ENCODE peak calls at places on chromosomes 4 and X, in ten cellular contexts. C, L, X, G, S, F, J, Q, N and K are unnamed samples. For H3K27me3 and H3K9me3, the result is how much of the 10 kb centered on the place peaks cover.

GRCh38 chr4:140140566-140140965 is 13.4 kb downstream of the MAML3 start:
- DNase-seq in C (no peak), L (no peak), X (no peak), G (no peak), S (no peak), F (no peak), J (no peak), Q (no peak), N (no peak), K (no peak)

GRCh38 chr4:1480720-1481119 is 74.5 kb upstream of the NKX1-1 start:
- DNase-seq in C (no peak), L (no peak), X (no peak), G (no peak), S (no peak), F (no peak), J (no peak), Q (no peak), N (no peak), K (no peak)

GRCh38 chr4:141016117-141016798 is 117.0 kb downstream of the RNF150 start:
- DNase-seq in C (no peak), L (no peak), X (no peak), G (no peak), S (no peak), F (no peak), J (no peak), Q (no peak), N (no peak), K (no peak)

GRCh38 chrX:40300286-40300890 is 202.6 kb upstream of the BCOR start:
- DNase-seq in C (no peak), L (no peak), X (no peak), G (no peak), S (no peak), F (no peak), J (no peak), Q (no peak), N (no peak), K (no peak)

GRCh38 chr4:26482508-26483462 is 7.5 kb downstream of the CCKAR start:
- DNase-seq in C (peak), L (no peak), X (no peak), G (no peak), S (no peak), F (no peak), J (no peak), Q (no peak), N (no peak), K (no peak)

GRCh38 chr4:53150631-53151488 is 215.0 kb downstream of the SCFD2 start:
- DNase-seq in C (no peak), L (no peak), X (no peak), G (peak), S (no peak), F (no peak), J (no peak), Q (no peak), N (no peak), K (no peak)

GRCh38 chr4:42655921-42656735 is 777 bp downstream of the ATP8A1 start:
- DNase-seq in C (peak), L (no peak), X (no peak), G (no peak), S (peak), F (peak), J (peak), Q (peak), N (peak), K (peak)

GRCh38 chr4:37561803-37562207 is 124.4 kb downstream of the RELL1 start:
- DNase-seq in C (no peak), L (peak), X (no peak), G (peak), S (no peak), F (no peak), J (no peak), Q (no peak), N (no peak), K (peak)

GRCh38 chrX:13569479-13570244 is at the start of gene EGFL6:
- DNase-seq in C (no peak), L (no peak), X (no peak), G (no peak), S (peak), F (peak), J (no peak), Q (no peak), N (no peak), K (no peak)

GRCh38 chr4:53653484-53654053 is 62.3 kb upstream of the LNX1 start:
- DNase-seq in C (no peak), L (no peak), X (no peak), G (peak), S (peak), F (no peak), J (no peak), Q (peak), N (no peak), K (peak)

GRCh38 chrX:1196436-1196835 is 16.0 kb downstream of the CRLF2 start:
- DNase-seq in C (no peak), L (peak), X (no peak), G (no peak), S (peak), F (peak), J (no peak), Q (no peak), N (no peak), K (no peak)

GRCh38 chr4:107709916-107710315 is 10.1 kb downstream of the PAPSS1 start:
- DNase-seq in C (no peak), L (no peak), X (no peak), G (peak), S (no peak), F (no peak), J (no peak), Q (no peak), N (no peak), K (no peak)

GRCh38 chr4:22607382-22607781 is 85.4 kb upstream of the GBA3 start:
- DNase-seq in C (peak), L (no peak), X (peak), G (peak), S (peak), F (peak), J (peak), Q (peak), N (peak), K (peak)

GRCh38 chr4:26273308-26273980 is 47.4 kb upstream of the RBPJ start:
- DNase-seq in C (no peak), L (no peak), X (no peak), G (no peak), S (no peak), F (peak), J (peak), Q (no peak), N (no peak), K (peak)

GRCh38 chr4:14719053-14719452 is 283.2 kb upstream of the CPEB2 start:
- DNase-seq in C (no peak), L (no peak), X (no peak), G (peak), S (no peak), F (peak), J (no peak), Q (peak), N (no peak), K (peak)

GRCh38 chr4:38209654-38210053 is 249.5 kb downstream of the PTTG2 start:
- DNase-seq in C (no peak), L (no peak), X (no peak), G (no peak), S (no peak), F (no peak), J (no peak), Q (no peak), N (no peak), K (no peak)

GRCh38 chrX:136872091-136872700 is 8.3 kb downstream of the RBMX start:
- DNase-seq in C (no peak), L (no peak), X (no peak), G (no peak), S (no peak), F (no peak), J (no peak), Q (no peak), N (no peak), K (no peak)

GRCh38 chr4:76053730-76054129 is 17.9 kb upstream of the CXCL11 start:
- DNase-seq in C (no peak), L (no peak), X (no peak), G (peak), S (no peak), F (no peak), J (no peak), Q (no peak), N (no peak), K (no peak)

GRCh38 chrX:8364369-8365141 is 100.1 kb upstream of the VCX3B start:
- DNase-seq in C (no peak), L (no peak), X (peak), G (no peak), S (no peak), F (peak), J (peak), Q (no peak), N (no peak), K (peak)

GRCh38 chrX:2430265-2430825 is 70.4 kb downstream of the DHRSX start:
- DNase-seq in C (no peak), L (no peak), X (no peak), G (peak), S (no peak), F (no peak), J (no peak), Q (no peak), N (no peak), K (peak)

GRCh38 chr4:23811045-23811620 is 78.7 kb downstream of the PPARGC1A start:
- DNase-seq in C (no peak), L (no peak), X (no peak), G (no peak), S (no peak), F (no peak), J (no peak), Q (no peak), N (no peak), K (no peak)

DNA sequence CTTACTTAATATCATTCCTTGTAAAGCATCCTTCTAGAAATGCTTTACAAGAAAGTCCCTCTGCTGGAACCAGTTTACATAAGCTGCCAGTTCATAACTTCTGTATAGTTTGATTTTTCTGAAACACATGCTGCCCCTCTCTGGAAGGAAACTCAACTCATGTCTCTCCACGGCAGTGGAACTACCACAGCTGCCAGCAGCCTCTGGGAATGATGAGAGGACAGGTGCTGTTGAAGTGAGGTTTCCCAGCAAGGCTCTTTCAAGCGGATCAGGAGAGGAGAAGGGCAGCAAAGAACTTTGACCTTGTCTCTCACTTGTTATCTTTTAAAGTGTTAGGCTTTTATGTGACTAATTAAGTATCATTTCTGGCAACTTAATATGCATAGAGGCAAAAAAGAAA is 7.3 kb downstream of the GRPR start:
- DNase-seq in C (no peak), L (no peak), X (no peak), G (no peak), S (peak), F (peak), J (no peak), Q (no peak), N (no peak), K (no peak)
- H3K27me3 ChIP-seq in C (under half), L (under half), X (under half), G (under half), S (under half), F (under half), J (under half), Q (under half), N (under half), K (under half)

DNA sequence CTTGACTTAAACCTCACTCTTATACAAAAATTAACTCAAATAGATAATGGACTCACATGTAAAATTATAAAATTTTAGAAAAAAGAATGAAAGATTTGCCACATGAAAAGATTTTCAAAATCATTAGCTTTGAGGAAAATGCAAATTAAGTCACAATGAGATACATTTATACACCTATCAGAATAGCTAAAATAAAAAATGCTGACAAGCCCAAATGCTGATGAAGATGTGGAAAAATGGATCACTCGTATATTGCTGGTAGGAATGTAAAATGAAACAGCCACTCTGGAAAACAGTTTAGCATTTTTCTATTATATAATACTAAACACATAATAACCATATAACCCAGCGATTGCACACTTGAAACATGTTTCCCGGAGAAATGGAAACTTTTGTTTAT is 316.2 kb downstream of the ANKRD50 start:
- DNase-seq in C (no peak), L (no peak), X (no peak), G (no peak), S (no peak), F (no peak), J (no peak), Q (no peak), N (no peak), K (no peak)
- H3K9me3 ChIP-seq in C (under half), L (under half), X (under half), G (under half), S (under half), F (under half), J (under half), Q (under half), N (under half), K (under half)

DNA sequence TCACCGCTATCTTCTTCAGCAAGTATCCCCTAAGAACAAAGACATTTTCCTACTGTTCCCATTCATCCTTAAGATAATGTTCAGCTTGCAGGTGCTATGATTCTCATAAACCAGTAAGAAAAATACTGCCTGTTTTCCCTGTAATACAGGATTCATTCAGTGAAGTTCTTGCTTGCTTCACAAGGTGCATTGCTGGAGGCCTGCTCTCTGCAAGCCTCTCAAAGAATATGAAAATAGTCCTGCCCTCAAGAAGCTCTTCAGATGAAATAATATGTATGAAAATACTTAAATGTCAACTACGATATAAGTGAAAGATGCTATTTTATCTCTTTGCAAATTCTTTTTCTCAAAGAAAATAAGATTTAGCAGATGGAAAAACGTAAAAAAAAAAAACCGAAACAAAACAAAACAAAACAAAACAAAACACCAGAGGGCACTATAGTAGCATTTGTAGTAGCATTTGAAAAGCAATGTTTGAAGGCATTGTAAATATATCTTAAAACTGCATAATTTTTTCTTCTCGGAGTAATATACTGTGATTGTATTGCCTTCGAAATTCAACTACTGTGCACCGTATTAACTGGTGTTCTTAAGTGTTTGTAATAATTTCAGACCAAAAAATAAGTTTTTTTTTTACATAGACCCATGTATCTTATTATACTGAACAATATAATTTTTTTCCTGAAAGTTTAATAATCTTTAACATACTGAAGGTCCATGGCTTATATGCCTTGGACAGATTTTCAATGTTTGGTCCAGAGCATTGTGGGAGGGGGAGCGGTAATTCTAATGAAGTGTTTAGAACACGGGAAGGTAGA is 26.0 kb downstream of the ADH4 start:
- DNase-seq in C (no peak), L (no peak), X (no peak), G (no peak), S (no peak), F (no peak), J (no peak), Q (no peak), N (no peak), K (no peak)
- H3K27me3 ChIP-seq in C (under half), L (under half), X (under half), G (under half), S (under half), F (under half), J (under half), Q (under half), N (under half), K (under half)

GRCh38 chrX:79156818-79157217 is 12.3 kb downstream of the GPR174 start:
- DNase-seq in C (no peak), L (no peak), X (no peak), G (no peak), S (no peak), F (no peak), J (no peak), Q (no peak), N (no peak), K (no peak)
- H3K9me3 ChIP-seq in C (under half), L (under half), X (under half), G (under half), S (under half), F (under half), J (under half), Q (under half), N (under half), K (under half)